ENCODE peak calls at places on chromosomes 4 and X, in six cellular contexts. X, F, A, W, Q and O are unnamed samples.

GRCh38 chr4:127631420-127631819 is 1.3 kb upstream of the INTU start:
- DNase-seq in X (no peak), F (no peak), Q (no peak), W (no peak), A (peak), O (peak)

GRCh38 chr4:147361726-147362125 is 119.2 kb upstream of the EDNRA start:
- DNase-seq in W (no peak), F (no peak), Q (peak), X (peak), A (peak), O (peak)

GRCh38 chr4:101785476-101785875 is 5.1 kb upstream of the BANK1 start:
- DNase-seq in A (no peak), W (no peak), Q (no peak), F (no peak), X (no peak), O (no peak)

GRCh38 chr4:111960241-111960667 is 185.0 kb upstream of the FAM241A start:
- DNase-seq in W (no peak), Q (no peak), F (no peak), A (peak), X (no peak), O (no peak)

GRCh38 chr4:87540176-87541058 is 11.2 kb upstream of the SPARCL1 start:
- DNase-seq in A (no peak), X (peak), W (no peak), F (no peak), Q (no peak), O (no peak)

GRCh38 chr4:123411514-123411913 is 14.9 kb downstream of the SPRY1 start:
- DNase-seq in W (no peak), Q (no peak), X (no peak), A (no peak), F (no peak), O (no peak)

GRCh38 chr4:184385705-184386141 is 88.6 kb downstream of the IRF2 start:
- DNase-seq in X (peak), A (no peak), F (no peak), Q (no peak), W (no peak), O (no peak)

GRCh38 chrX:48695925-48696300 is 621 bp upstream of the SUV39H1 start:
- DNase-seq in X (no peak), A (no peak), Q (no peak), F (no peak), W (no peak), O (no peak)

GRCh38 chr4:8199594-8200301 is 658 bp downstream of the SH3TC1 start:
- DNase-seq in F (no peak), A (no peak), Q (no peak), X (no peak), W (peak), O (peak)